ENCODE peak calls at places on chromosomes 2 and 18, in four cellular contexts. R, D, N and Y are unnamed samples.

GRCh38 chr2:108613261-108614042 is 79.2 kb downstream of the LIMS1 start:
- DNase-seq in N (no peak), D (no peak), R (no peak), Y (no peak)

GRCh38 chr2:9112079-9112721 is 94.4 kb upstream of the ASAP2 start:
- DNase-seq in N (no peak), D (peak), R (no peak), Y (no peak)

GRCh38 chr2:127239395-127239794 is 19.3 kb upstream of the CYP27C1 start:
- DNase-seq in D (no peak), N (no peak), R (no peak), Y (no peak)

GRCh38 chr2:38269421-38269820 is 107.7 kb downstream of the ATL2 start:
- DNase-seq in R (no peak), N (no peak), D (no peak), Y (no peak)

GRCh38 chr2:108124733-108125132 is 115.0 kb upstream of the SULT1C3 start:
- DNase-seq in N (no peak), D (no peak), R (no peak), Y (no peak)

GRCh38 chr2:233418761-233419625 is 64.7 kb downstream of the DGKD start:
- DNase-seq in R (peak), D (peak), N (no peak), Y (no peak)

GRCh38 chr2:66428986-66429612 is 5.8 kb upstream of the MEIS1 start:
- DNase-seq in N (no peak), R (no peak), D (peak), Y (no peak)

GRCh38 chr2:65351234-65351947 is 81.0 kb downstream of the SPRED2 start:
- DNase-seq in R (no peak), D (no peak), N (no peak), Y (no peak)

GRCh38 chr2:178522950-178523595 is 42.8 kb downstream of the PLEKHA3 start:
- DNase-seq in D (peak), R (peak), N (peak), Y (peak)

GRCh38 chr2:241817126-241817820 is 8.3 kb downstream of the NEU4 start:
- DNase-seq in N (no peak), D (no peak), R (peak), Y (no peak)

GRCh38 chr18:69518989-69519388 is 118.3 kb downstream of the DOK6 start:
- DNase-seq in N (no peak), D (no peak), R (no peak), Y (no peak)

GRCh38 chr18:48641981-48642380 is 103.2 kb downstream of the CTIF start:
- DNase-seq in D (no peak), N (no peak), R (no peak), Y (no peak)

GRCh38 chr2:113602869-113603466 is 24.1 kb upstream of the RABL2A start:
- DNase-seq in D (no peak), R (no peak), N (no peak), Y (no peak)

GRCh38 chr2:197356136-197356535 is 45.6 kb upstream of the ANKRD44 start:
- DNase-seq in R (no peak), D (peak), N (no peak), Y (no peak)

GRCh38 chr18:58091099-58091611 is 47.1 kb downstream of the NEDD4L start:
- DNase-seq in R (no peak), N (peak), D (peak), Y (peak)

GRCh38 chr2:147649963-147650362 is 194.9 kb upstream of the ACVR2A start:
- DNase-seq in R (no peak), N (no peak), D (no peak), Y (no peak)

GRCh38 chr2:173021939-173022371 is 53.7 kb upstream of the MAP3K20 start:
- DNase-seq in N (no peak), R (no peak), D (no peak), Y (no peak)

GRCh38 chr2:223083402-223084070 is 31.5 kb downstream of the KCNE4 start:
- DNase-seq in N (no peak), D (no peak), R (no peak), Y (no peak)

GRCh38 chr2:126886906-126887280 is 11.8 kb upstream of the TEX51 start:
- DNase-seq in D (no peak), R (no peak), N (peak), Y (no peak)

GRCh38 chr2:176621350-176621749 is 352.1 kb downstream of the MTX2 start:
- DNase-seq in N (no peak), R (no peak), D (peak), Y (no peak)

GRCh38 chr2:3329491-3329890 is 48.1 kb downstream of the EIPR1 start:
- DNase-seq in R (no peak), D (no peak), N (no peak), Y (no peak)

GRCh38 chr2:170369894-170370293 is 191.9 kb downstream of the MYO3B start:
- DNase-seq in N (no peak), R (no peak), D (peak), Y (no peak)

GRCh38 chr2:120261387-120262006 is 8.8 kb downstream of the RALB start:
- DNase-seq in D (no peak), R (no peak), N (no peak), Y (no peak)

GRCh38 chr2:233801357-233802131 is 23.4 kb downstream of the MROH2A start:
- DNase-seq in N (no peak), D (no peak), R (no peak), Y (no peak)

GRCh38 chr2:217370391-217370790 is 510.5 kb upstream of the TNP1 start:
- DNase-seq in N (no peak), R (no peak), D (peak), Y (no peak)

GRCh38 chr2:27071277-27071989 is at the start of gene OST4:
- DNase-seq in N (peak), D (peak), R (peak), Y (peak)

GRCh38 chr18:65750421-65751144 is at the start of gene CDH7:
- DNase-seq in D (no peak), R (no peak), N (no peak), Y (no peak)

GRCh38 chr2:176729706-176730569 is 460.7 kb downstream of the MTX2 start:
- DNase-seq in R (no peak), N (peak), D (no peak), Y (peak)

GRCh38 chr2:110655701-110656100 is 22.2 kb downstream of the BUB1 start:
- DNase-seq in R (no peak), D (no peak), N (no peak), Y (no peak)

GRCh38 chr18:68721681-68722583 is 7.0 kb upstream of the TMX3 start:
- DNase-seq in R (no peak), N (no peak), D (no peak), Y (no peak)

GRCh38 chr18:12076424-12077140 is 17.1 kb upstream of the ANKRD62 start:
- DNase-seq in R (peak), N (no peak), D (no peak), Y (no peak)

GRCh38 chr2:85724731-85725181 is 29.0 kb upstream of the ATOH8 start:
- DNase-seq in N (no peak), R (no peak), D (no peak), Y (no peak)

GRCh38 chr18:5296706-5297320 is 1.3 kb upstream of the ZBTB14 start:
- DNase-seq in N (peak), D (peak), R (peak), Y (peak)

GRCh38 chr2:138421315-138421970 is 80.1 kb upstream of the SPOPL start:
- DNase-seq in R (no peak), N (no peak), D (peak), Y (no peak)

GRCh38 chr2:66134113-66134730 is 300.7 kb upstream of the MEIS1 start:
- DNase-seq in D (no peak), R (no peak), N (no peak), Y (no peak)

GRCh38 chr2:239181074-239181581 is 219.7 kb downstream of the HDAC4 start:
- DNase-seq in N (no peak), D (no peak), R (peak), Y (no peak)

GRCh38 chr2:31371691-31372090 is 42.9 kb downstream of the XDH start:
- DNase-seq in D (no peak), R (no peak), N (no peak), Y (no peak)

GRCh38 chr18:76873311-76873710 is 51.0 kb downstream of the ZNF236 start:
- DNase-seq in R (no peak), D (no peak), N (no peak), Y (no peak)

DNA sequence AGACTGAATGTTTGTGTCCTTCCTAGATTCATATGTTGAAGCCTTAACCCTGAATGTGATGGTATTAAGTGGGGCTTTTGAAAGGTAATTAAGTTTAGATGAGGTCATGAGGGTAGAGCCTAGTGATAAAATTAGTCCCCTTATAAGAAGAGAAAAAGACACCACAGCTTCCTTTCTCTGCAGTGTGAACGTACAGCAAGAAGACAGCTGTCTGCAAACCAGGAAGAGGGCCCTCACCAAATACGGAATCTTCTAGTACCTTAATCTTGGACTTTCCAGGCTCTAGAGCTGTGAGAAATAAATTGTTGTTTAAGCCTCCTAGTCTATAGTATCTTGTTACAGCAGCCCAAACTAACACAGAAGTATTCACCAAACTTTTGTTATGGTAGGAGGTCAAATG is 57.1 kb upstream of the CYTIP start:
- DNase-seq in D (no peak), N (no peak), R (no peak), Y (no peak)
- TF ChIP-seq POLR2A in D (no peak), N (no peak), R (no peak), Y (no peak)

DNA sequence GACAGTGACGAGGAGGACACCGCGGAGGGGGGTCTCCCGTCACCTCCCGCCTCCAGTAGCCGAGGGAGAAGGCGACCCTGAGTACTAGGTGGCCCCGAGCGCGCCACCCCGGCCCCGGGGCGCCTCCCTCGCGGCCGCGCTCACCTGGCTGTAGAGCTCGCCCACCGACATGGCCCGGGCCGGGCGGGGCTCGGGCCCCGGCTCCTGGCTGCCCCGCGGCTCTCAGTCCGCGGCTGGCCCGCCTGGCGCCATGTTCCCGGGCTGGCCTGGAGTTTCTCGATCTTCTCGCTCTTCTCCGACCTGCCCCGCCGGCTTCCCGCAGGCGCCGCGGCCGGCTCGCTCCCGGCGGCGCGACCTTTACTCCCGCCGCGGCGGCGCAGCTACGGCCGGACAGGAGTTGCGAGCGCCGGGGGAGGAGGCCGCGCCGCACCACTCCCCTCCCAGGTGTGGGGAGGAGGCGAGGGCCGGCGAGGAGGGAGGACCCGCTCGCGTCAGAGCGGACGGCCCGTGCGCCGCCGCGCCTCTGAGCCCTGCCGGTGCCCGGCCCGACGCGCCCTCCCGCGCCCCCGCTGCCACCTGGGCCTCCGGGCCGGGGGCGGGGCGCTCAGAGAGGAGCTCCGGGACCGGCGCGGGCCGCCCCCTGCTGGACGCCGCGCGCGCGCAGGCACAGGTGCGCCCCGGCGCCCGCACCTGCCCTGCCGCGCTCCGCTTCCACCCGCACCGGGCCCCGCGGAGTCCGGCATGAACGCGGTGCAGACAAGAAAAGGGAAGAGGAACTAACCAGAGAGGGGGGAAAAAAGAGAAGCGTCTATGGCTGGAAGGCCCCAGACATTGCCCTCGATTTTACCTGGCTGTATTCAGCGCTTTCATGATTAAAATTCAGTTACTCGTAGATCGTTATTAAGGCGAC is at the start of gene MYO5B:
- DNase-seq in R (peak), D (peak), N (peak), Y (peak)
- H3K4me3 ChIP-seq in R (peak), D (peak), N (peak), Y (peak)

GRCh38 chr2:28392297-28393114 is at the start of gene FOSL2:
- DNase-seq in N (peak), D (peak), R (peak), Y (peak)

GRCh38 chr2:28394997-28395333 is 2.3 kb downstream of the FOSL2 start:
- DNase-seq in D (no peak), R (no peak), N (no peak), Y (no peak)

GRCh38 chr2:28393115-28393836 is 618 bp downstream of the FOSL2 start:
- DNase-seq in N (peak), R (peak), D (no peak), Y (peak)

GRCh38 chr2:28395334-28396061 is 2.8 kb downstream of the FOSL2 start:
- DNase-seq in R (no peak), N (peak), D (no peak), Y (peak)

GRCh38 chr2:28394331-28394877 is 1.7 kb downstream of the FOSL2 start:
- DNase-seq in D (no peak), R (no peak), N (peak), Y (peak)
- TF ChIP-seq POLR2A in D (no peak), R (no peak), N (peak), Y (peak)

GRCh38 chr2:218607436-218608115 is at the start of gene PLCD4:
- DNase-seq in D (no peak), N (no peak), R (no peak), Y (no peak)
- H3K4me3 ChIP-seq in D (no peak), N (no peak), R (no peak), Y (peak)

GRCh38 chr2:29012211-29012681 is 31.1 kb downstream of the TOGARAM2 start:
- DNase-seq in R (peak), N (peak), D (no peak), Y (no peak)
- TF ChIP-seq POLR2A in R (no peak), N (no peak), D (no peak), Y (no peak)